ENCODE peak calls at places on chromosome 9, in four cellular contexts. One of them, this sample, is unnamed.

GRCh38 chr9:133657120-133657661 is 21.0 kb downstream of the DBH start:
- DNase-seq in K562: no peak
- DNase-seq in HepG2: no peak
- DNase-seq in H1: no peak
- DNase-seq in this sample: no peak

GRCh38 chr9:133770076-133770777 is 32.1 kb upstream of the SARDH start:
- DNase-seq in K562: no peak
- DNase-seq in HepG2: no peak
- DNase-seq in H1: no peak
- DNase-seq in this sample: no peak

GRCh38 chr9:86407022-86407421 is 52.8 kb upstream of the TUT7 start:
- DNase-seq in H1: no peak
- DNase-seq in K562: no peak
- DNase-seq in HepG2: peak
- DNase-seq in this sample: no peak

GRCh38 chr9:101081641-101082040 is 53.1 kb downstream of the PLPPR1 start:
- DNase-seq in H1: no peak
- DNase-seq in HepG2: no peak
- DNase-seq in K562: no peak
- DNase-seq in this sample: no peak

GRCh38 chr9:134570151-134570621 is 71.4 kb upstream of the COL5A1 start:
- DNase-seq in H1: no peak
- DNase-seq in K562: no peak
- DNase-seq in HepG2: no peak
- DNase-seq in this sample: no peak

GRCh38 chr9:91221332-91221731 is 140.4 kb downstream of the AUH start:
- DNase-seq in HepG2: no peak
- DNase-seq in H1: no peak
- DNase-seq in K562: no peak
- DNase-seq in this sample: no peak

GRCh38 chr9:122090287-122090883 is 2.7 kb downstream of the TTLL11 start:
- DNase-seq in H1: no peak
- DNase-seq in HepG2: peak
- DNase-seq in K562: no peak
- DNase-seq in this sample: no peak

GRCh38 chr9:123550797-123551196 is 194.8 kb downstream of the CRB2 start:
- DNase-seq in H1: no peak
- DNase-seq in HepG2: no peak
- DNase-seq in K562: no peak
- DNase-seq in this sample: no peak

GRCh38 chr9:36151306-36152210 is 15.0 kb downstream of the GLIPR2 start:
- DNase-seq in H1: no peak
- DNase-seq in HepG2: no peak
- DNase-seq in K562: no peak
- DNase-seq in this sample: no peak

GRCh38 chr9:38057416-38058195 is 11.4 kb downstream of the SHB start:
- DNase-seq in HepG2: no peak
- DNase-seq in H1: no peak
- DNase-seq in K562: no peak
- DNase-seq in this sample: no peak

GRCh38 chr9:2053883-2054845 is 39.0 kb downstream of the SMARCA2 start:
- DNase-seq in H1: no peak
- DNase-seq in HepG2: no peak
- DNase-seq in K562: no peak
- DNase-seq in this sample: no peak

GRCh38 chr9:69443178-69443577 is 118.2 kb downstream of the ENTREP1 start:
- DNase-seq in HepG2: no peak
- DNase-seq in K562: no peak
- DNase-seq in H1: no peak
- DNase-seq in this sample: no peak

GRCh38 chr9:121556580-121556979 is 56.9 kb upstream of the GGTA1 start:
- DNase-seq in H1: no peak
- DNase-seq in K562: no peak
- DNase-seq in HepG2: no peak
- DNase-seq in this sample: peak

GRCh38 chr9:12819436-12820185 is 44.8 kb downstream of the LURAP1L start:
- DNase-seq in HepG2: peak
- DNase-seq in H1: peak
- DNase-seq in K562: peak
- DNase-seq in this sample: peak

GRCh38 chr9:80797841-80798688 is 891.3 kb downstream of the TLE1 start:
- DNase-seq in H1: no peak
- DNase-seq in K562: no peak
- DNase-seq in HepG2: no peak
- DNase-seq in this sample: no peak

GRCh38 chr9:72292184-72292787 is 72.7 kb downstream of the ZFAND5 start:
- DNase-seq in K562: no peak
- DNase-seq in HepG2: peak
- DNase-seq in H1: no peak
- DNase-seq in this sample: peak

GRCh38 chr9:28004900-28005299 is 431.6 kb upstream of the C9orf72 start:
- DNase-seq in K562: no peak
- DNase-seq in HepG2: no peak
- DNase-seq in H1: no peak
- DNase-seq in this sample: no peak

GRCh38 chr9:16871358-16872151 is 1.1 kb upstream of the BNC2 start:
- DNase-seq in H1: no peak
- DNase-seq in K562: no peak
- DNase-seq in HepG2: no peak
- DNase-seq in this sample: peak

GRCh38 chr9:23777328-23777727 is 48.7 kb downstream of the ELAVL2 start:
- DNase-seq in H1: no peak
- DNase-seq in HepG2: no peak
- DNase-seq in K562: no peak
- DNase-seq in this sample: no peak

GRCh38 chr9:134434896-134435506 is 108.7 kb downstream of the RXRA start:
- DNase-seq in K562: no peak
- DNase-seq in H1: no peak
- DNase-seq in HepG2: peak
- DNase-seq in this sample: peak

GRCh38 chr9:115604831-115605483 is 487.0 kb upstream of the TNC start:
- DNase-seq in HepG2: no peak
- DNase-seq in H1: no peak
- DNase-seq in K562: no peak
- DNase-seq in this sample: no peak

GRCh38 chr9:32525506-32525905 is 490 bp downstream of the RIGI start:
- DNase-seq in HepG2: no peak
- DNase-seq in H1: no peak
- DNase-seq in K562: no peak
- DNase-seq in this sample: no peak

GRCh38 chr9:95815153-95815552 is 60.3 kb upstream of the ERCC6L2 start:
- DNase-seq in H1: no peak
- DNase-seq in K562: peak
- DNase-seq in HepG2: no peak
- DNase-seq in this sample: peak

GRCh38 chr9:97849980-97850379 is 3.0 kb upstream of the FOXE1 start:
- DNase-seq in H1: no peak
- DNase-seq in HepG2: no peak
- DNase-seq in K562: no peak
- DNase-seq in this sample: no peak

GRCh38 chr9:100011062-100011681 is 87.6 kb downstream of the ERP44 start:
- DNase-seq in HepG2: peak
- DNase-seq in K562: peak
- DNase-seq in H1: no peak
- DNase-seq in this sample: peak

GRCh38 chr9:32566770-32567169 is 6.2 kb downstream of the NDUFB6 start:
- DNase-seq in K562: no peak
- DNase-seq in HepG2: no peak
- DNase-seq in H1: no peak
- DNase-seq in this sample: no peak

GRCh38 chr9:84759300-84759750 is 89.8 kb downstream of the NTRK2 start:
- DNase-seq in H1: no peak
- DNase-seq in K562: no peak
- DNase-seq in HepG2: no peak
- DNase-seq in this sample: no peak

GRCh38 chr9:112179816-112180215 is 4.7 kb upstream of the SUSD1 start:
- DNase-seq in HepG2: no peak
- DNase-seq in H1: no peak
- DNase-seq in K562: no peak
- DNase-seq in this sample: no peak

GRCh38 chr9:127712851-127713250 is 2.6 kb downstream of the PTRH1 start:
- DNase-seq in HepG2: no peak
- DNase-seq in H1: no peak
- DNase-seq in K562: no peak
- DNase-seq in this sample: no peak

GRCh38 chr9:127716412-127716811 is 533 bp downstream of the TTC16 start:
- DNase-seq in HepG2: peak
- DNase-seq in H1: no peak
- DNase-seq in K562: no peak
- DNase-seq in this sample: no peak

GRCh38 chr9:127714020-127714835 is 1.2 kb downstream of the PTRH1 start:
- DNase-seq in HepG2: no peak
- DNase-seq in K562: no peak
- DNase-seq in H1: no peak
- DNase-seq in this sample: no peak

GRCh38 chr9:127715443-127716337 is at the start of the genes PTRH1 and TTC16:
- DNase-seq in H1: peak
- DNase-seq in K562: peak
- DNase-seq in HepG2: peak
- DNase-seq in this sample: peak

GRCh38 chr9:127714916-127715442 is 484 bp downstream of the PTRH1 start:
- DNase-seq in H1: no peak
- DNase-seq in HepG2: no peak
- DNase-seq in K562: peak
- DNase-seq in this sample: no peak
- TF ChIP-seq PHF8 in H1: no peak
- TF ChIP-seq PHF8 in HepG2: no peak
- TF ChIP-seq PHF8 in K562: no peak
- TF ChIP-seq PHF8 in this sample: no peak

DNA sequence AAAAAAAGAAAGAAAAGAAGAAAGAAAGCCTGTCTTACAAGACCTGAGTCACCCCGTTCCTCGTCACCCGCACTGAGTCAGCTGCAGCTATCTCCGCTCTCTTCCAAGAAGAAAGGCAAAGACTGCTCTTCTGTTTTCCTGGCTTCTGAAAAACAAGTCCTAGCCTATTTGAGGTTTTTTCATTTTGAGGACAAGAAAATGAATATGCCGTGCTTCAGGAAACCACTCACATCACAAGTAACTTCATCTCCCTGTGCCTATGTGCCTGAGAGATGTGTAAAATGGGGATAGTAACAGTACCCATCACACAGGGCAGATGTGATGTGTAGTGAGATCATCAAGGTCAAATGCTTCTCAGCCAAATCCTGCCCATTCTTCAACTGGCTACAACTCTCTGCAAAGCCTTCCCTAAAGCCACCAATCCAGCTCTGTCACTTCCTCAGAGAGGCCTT is 78.4 kb downstream of the GLDC start:
- DNase-seq in H1: peak
- DNase-seq in HepG2: no peak
- DNase-seq in K562: no peak
- DNase-seq in this sample: peak
- TF ChIP-seq PHF8 in H1: no peak
- TF ChIP-seq PHF8 in HepG2: no peak
- TF ChIP-seq PHF8 in K562: no peak
- TF ChIP-seq PHF8 in this sample: no peak

GRCh38 chr9:130358928-130359327 is 85.8 kb upstream of the ASS1 start:
- DNase-seq in K562: no peak
- DNase-seq in H1: no peak
- DNase-seq in HepG2: no peak
- DNase-seq in this sample: no peak
- TF ChIP-seq PHF8 in K562: no peak
- TF ChIP-seq PHF8 in H1: no peak
- TF ChIP-seq PHF8 in HepG2: no peak
- TF ChIP-seq PHF8 in this sample: no peak

GRCh38 chr9:126398403-126399058 is 71.9 kb downstream of the MVB12B start:
- DNase-seq in H1: no peak
- DNase-seq in HepG2: peak
- DNase-seq in K562: peak
- DNase-seq in this sample: peak
- TF ChIP-seq PHF8 in H1: no peak
- TF ChIP-seq PHF8 in HepG2: no peak
- TF ChIP-seq PHF8 in K562: no peak
- TF ChIP-seq PHF8 in this sample: no peak

GRCh38 chr9:76798527-76798926 is 34.3 kb downstream of the PCA3 start:
- DNase-seq in K562: no peak
- DNase-seq in H1: no peak
- DNase-seq in HepG2: no peak
- DNase-seq in this sample: no peak
- TF ChIP-seq PHF8 in K562: no peak
- TF ChIP-seq PHF8 in H1: no peak
- TF ChIP-seq PHF8 in HepG2: no peak
- TF ChIP-seq PHF8 in this sample: no peak